ENCODE peak calls at places on chromosomes 6 and 20, in eight cellular contexts. One of them, this sample, is unnamed.

GRCh38 chr6:74447013-74447412 is 751.0 kb downstream of the CD109 start:
- DNase-seq in cardiac muscle cell: peak
- DNase-seq in effector CD4-positive, alpha-beta T cell: no peak
- DNase-seq in endodermal cell: no peak
- DNase-seq in SW 1271: no peak
- DNase-seq in HTR-8/SVneo: peak
- DNase-seq in iris pigment epithelial cell: peak
- DNase-seq in cardiac septum: no peak
- DNase-seq in this sample: no peak

GRCh38 chr20:3755269-3755668 is 12.3 kb downstream of the ADISSP start:
- DNase-seq in SW 1271: no peak
- DNase-seq in HTR-8/SVneo: no peak
- DNase-seq in iris pigment epithelial cell: no peak
- DNase-seq in cardiac muscle cell: no peak
- DNase-seq in endodermal cell: peak
- DNase-seq in effector CD4-positive, alpha-beta T cell: no peak
- DNase-seq in cardiac septum: no peak
- DNase-seq in this sample: peak

GRCh38 chr20:22810030-22810429 is 225.1 kb upstream of the SSTR4 start:
- DNase-seq in endodermal cell: peak
- DNase-seq in effector CD4-positive, alpha-beta T cell: no peak
- DNase-seq in HTR-8/SVneo: no peak
- DNase-seq in SW 1271: no peak
- DNase-seq in cardiac septum: no peak
- DNase-seq in cardiac muscle cell: no peak
- DNase-seq in iris pigment epithelial cell: no peak
- DNase-seq in this sample: no peak

GRCh38 chr20:15902493-15902892 is 670.8 kb downstream of the KIF16B start:
- DNase-seq in effector CD4-positive, alpha-beta T cell: no peak
- DNase-seq in HTR-8/SVneo: no peak
- DNase-seq in SW 1271: no peak
- DNase-seq in iris pigment epithelial cell: no peak
- DNase-seq in cardiac septum: no peak
- DNase-seq in cardiac muscle cell: no peak
- DNase-seq in endodermal cell: peak
- DNase-seq in this sample: no peak

GRCh38 chr20:20843982-20844381 is 131.5 kb upstream of the RALGAPA2 start:
- DNase-seq in HTR-8/SVneo: no peak
- DNase-seq in cardiac muscle cell: no peak
- DNase-seq in effector CD4-positive, alpha-beta T cell: no peak
- DNase-seq in iris pigment epithelial cell: no peak
- DNase-seq in cardiac septum: no peak
- DNase-seq in endodermal cell: peak
- DNase-seq in SW 1271: no peak
- DNase-seq in this sample: no peak

GRCh38 chr6:76708641-76709331 is 636.3 kb upstream of the IMPG1 start:
- DNase-seq in SW 1271: no peak
- DNase-seq in HTR-8/SVneo: no peak
- DNase-seq in iris pigment epithelial cell: no peak
- DNase-seq in cardiac septum: no peak
- DNase-seq in endodermal cell: peak
- DNase-seq in cardiac muscle cell: peak
- DNase-seq in effector CD4-positive, alpha-beta T cell: no peak
- DNase-seq in this sample: no peak

GRCh38 chr6:3906191-3907019 is 57.2 kb downstream of the FAM50B start:
- DNase-seq in endodermal cell: no peak
- DNase-seq in effector CD4-positive, alpha-beta T cell: no peak
- DNase-seq in cardiac muscle cell: no peak
- DNase-seq in HTR-8/SVneo: no peak
- DNase-seq in SW 1271: no peak
- DNase-seq in cardiac septum: no peak
- DNase-seq in iris pigment epithelial cell: no peak
- DNase-seq in this sample: no peak

GRCh38 chr6:100309174-100309573 is 155.5 kb downstream of the SIM1 start:
- DNase-seq in cardiac septum: no peak
- DNase-seq in endodermal cell: no peak
- DNase-seq in HTR-8/SVneo: no peak
- DNase-seq in effector CD4-positive, alpha-beta T cell: no peak
- DNase-seq in cardiac muscle cell: no peak
- DNase-seq in iris pigment epithelial cell: no peak
- DNase-seq in SW 1271: no peak
- DNase-seq in this sample: no peak

GRCh38 chr6:153312633-153313032 is 181.6 kb upstream of the RGS17 start:
- DNase-seq in iris pigment epithelial cell: peak
- DNase-seq in cardiac muscle cell: peak
- DNase-seq in HTR-8/SVneo: peak
- DNase-seq in endodermal cell: peak
- DNase-seq in cardiac septum: no peak
- DNase-seq in effector CD4-positive, alpha-beta T cell: no peak
- DNase-seq in SW 1271: peak
- DNase-seq in this sample: no peak

GRCh38 chr6:6684365-6684833 is 95.9 kb downstream of the LY86 start:
- DNase-seq in endodermal cell: no peak
- DNase-seq in HTR-8/SVneo: no peak
- DNase-seq in SW 1271: no peak
- DNase-seq in iris pigment epithelial cell: no peak
- DNase-seq in cardiac septum: no peak
- DNase-seq in cardiac muscle cell: no peak
- DNase-seq in effector CD4-positive, alpha-beta T cell: no peak
- DNase-seq in this sample: no peak

GRCh38 chr20:59725476-59726119 is 121.3 kb downstream of the PHACTR3 start:
- DNase-seq in cardiac septum: no peak
- DNase-seq in effector CD4-positive, alpha-beta T cell: no peak
- DNase-seq in SW 1271: no peak
- DNase-seq in HTR-8/SVneo: no peak
- DNase-seq in iris pigment epithelial cell: no peak
- DNase-seq in endodermal cell: peak
- DNase-seq in cardiac muscle cell: no peak
- DNase-seq in this sample: no peak

GRCh38 chr20:6053776-6054688 is at the start of gene LRRN4:
- DNase-seq in iris pigment epithelial cell: no peak
- DNase-seq in effector CD4-positive, alpha-beta T cell: no peak
- DNase-seq in cardiac septum: no peak
- DNase-seq in SW 1271: no peak
- DNase-seq in endodermal cell: peak
- DNase-seq in cardiac muscle cell: peak
- DNase-seq in HTR-8/SVneo: peak
- DNase-seq in this sample: no peak

GRCh38 chr6:14141531-14141930 is 24.0 kb downstream of the CD83 start:
- DNase-seq in iris pigment epithelial cell: no peak
- DNase-seq in cardiac septum: no peak
- DNase-seq in effector CD4-positive, alpha-beta T cell: no peak
- DNase-seq in SW 1271: no peak
- DNase-seq in HTR-8/SVneo: no peak
- DNase-seq in endodermal cell: no peak
- DNase-seq in cardiac muscle cell: no peak
- DNase-seq in this sample: no peak

GRCh38 chr6:69936674-69937363 is 70.5 kb downstream of the COL19A1 start:
- DNase-seq in endodermal cell: no peak
- DNase-seq in iris pigment epithelial cell: peak
- DNase-seq in effector CD4-positive, alpha-beta T cell: no peak
- DNase-seq in cardiac septum: no peak
- DNase-seq in HTR-8/SVneo: no peak
- DNase-seq in cardiac muscle cell: peak
- DNase-seq in SW 1271: no peak
- DNase-seq in this sample: no peak

GRCh38 chr20:61193164-61193563 is 58.9 kb upstream of the CDH4 start:
- DNase-seq in endodermal cell: peak
- DNase-seq in cardiac muscle cell: no peak
- DNase-seq in effector CD4-positive, alpha-beta T cell: no peak
- DNase-seq in cardiac septum: no peak
- DNase-seq in iris pigment epithelial cell: no peak
- DNase-seq in HTR-8/SVneo: no peak
- DNase-seq in SW 1271: no peak
- DNase-seq in this sample: no peak

GRCh38 chr20:49905415-49906091 is 9.8 kb downstream of the SPATA2 start:
- DNase-seq in endodermal cell: no peak
- DNase-seq in iris pigment epithelial cell: no peak
- DNase-seq in cardiac muscle cell: no peak
- DNase-seq in HTR-8/SVneo: no peak
- DNase-seq in cardiac septum: no peak
- DNase-seq in effector CD4-positive, alpha-beta T cell: no peak
- DNase-seq in SW 1271: no peak
- DNase-seq in this sample: peak

GRCh38 chr20:59365611-59366284 is 65.3 kb downstream of the EDN3 start:
- DNase-seq in cardiac septum: no peak
- DNase-seq in SW 1271: no peak
- DNase-seq in iris pigment epithelial cell: no peak
- DNase-seq in HTR-8/SVneo: no peak
- DNase-seq in endodermal cell: no peak
- DNase-seq in effector CD4-positive, alpha-beta T cell: no peak
- DNase-seq in cardiac muscle cell: no peak
- DNase-seq in this sample: no peak

GRCh38 chr20:63119451-63120285 is 96.3 kb downstream of the YTHDF1 start:
- DNase-seq in effector CD4-positive, alpha-beta T cell: no peak
- DNase-seq in SW 1271: no peak
- DNase-seq in cardiac muscle cell: no peak
- DNase-seq in endodermal cell: no peak
- DNase-seq in HTR-8/SVneo: no peak
- DNase-seq in iris pigment epithelial cell: no peak
- DNase-seq in cardiac septum: no peak
- DNase-seq in this sample: no peak

GRCh38 chr6:83490177-83490576 is 22.2 kb upstream of the PRSS35 start:
- DNase-seq in SW 1271: no peak
- DNase-seq in effector CD4-positive, alpha-beta T cell: no peak
- DNase-seq in cardiac muscle cell: no peak
- DNase-seq in HTR-8/SVneo: no peak
- DNase-seq in cardiac septum: no peak
- DNase-seq in endodermal cell: no peak
- DNase-seq in iris pigment epithelial cell: no peak
- DNase-seq in this sample: no peak

GRCh38 chr6:12637960-12638641 is 78.5 kb upstream of the PHACTR1 start:
- DNase-seq in iris pigment epithelial cell: peak
- DNase-seq in cardiac septum: peak
- DNase-seq in endodermal cell: peak
- DNase-seq in SW 1271: peak
- DNase-seq in cardiac muscle cell: peak
- DNase-seq in effector CD4-positive, alpha-beta T cell: no peak
- DNase-seq in HTR-8/SVneo: peak
- DNase-seq in this sample: no peak

GRCh38 chr6:30942338-30943060 is 1.7 kb downstream of the MUCL3 start:
- DNase-seq in iris pigment epithelial cell: peak
- DNase-seq in SW 1271: peak
- DNase-seq in effector CD4-positive, alpha-beta T cell: no peak
- DNase-seq in HTR-8/SVneo: peak
- DNase-seq in endodermal cell: peak
- DNase-seq in cardiac septum: no peak
- DNase-seq in cardiac muscle cell: peak
- DNase-seq in this sample: peak